ENCODE peak calls at places on chromosomes 11 and 22, in six cellular contexts. V is H1, B is HepG2, P is K562, L is WTC11, F is GM12878. I is an unnamed sample.

GRCh38 chr11:128231845-128232410 is 355.4 kb downstream of the ETS1 start:
- DNase-seq in B (no peak), V (no peak), L (no peak), P (no peak), F (no peak), I (no peak)

GRCh38 chr11:110182886-110183285 is 89.7 kb downstream of the ZC3H12C start:
- DNase-seq in F (no peak), B (no peak), V (no peak), L (no peak), P (no peak), I (no peak)

GRCh38 chr11:6757373-6757967 is 14.3 kb downstream of the OR2AG2 start:
- DNase-seq in F (no peak), V (no peak), P (peak; percentile 28), L (peak; percentile 52), B (peak; percentile 44), I (peak; percentile 81)

GRCh38 chr11:117934526-117935307 is 5.5 kb upstream of the TMPRSS13 start:
- DNase-seq in P (no peak), F (no peak), B (no peak), L (no peak), V (no peak), I (no peak)

GRCh38 chr11:1194231-1194976 is 28.5 kb upstream of the MUC5B start:
- DNase-seq in V (no peak), B (no peak), F (no peak), P (no peak), L (peak; percentile 3), I (no peak)

GRCh38 chr11:62832346-62833234 is at the start of gene TEX54:
- DNase-seq in L (no peak), F (no peak), B (no peak), V (no peak), P (no peak), I (no peak)

GRCh38 chr11:128066429-128066828 is 520.9 kb downstream of the ETS1 start:
- DNase-seq in F (no peak), V (no peak), L (no peak), B (no peak), P (no peak), I (no peak)

GRCh38 chr11:123195182-123196059 is at the start of gene CLMP:
- DNase-seq in F (no peak), B (no peak), L (peak; percentile 79), P (no peak), V (no peak), I (peak; percentile 86)

GRCh38 chr11:116333193-116333592 is 439.6 kb downstream of the BUD13 start:
- DNase-seq in B (no peak), L (no peak), F (no peak), P (no peak), V (no peak), I (no peak)

GRCh38 chr11:108018708-108019107 is 10.0 kb downstream of the CUL5 start:
- DNase-seq in L (no peak), V (no peak), P (no peak), F (no peak), B (no peak), I (no peak)

GRCh38 chr11:81840375-81840774 is 893.3 kb downstream of the FAM181B start:
- DNase-seq in V (no peak), B (no peak), L (no peak), F (no peak), P (no peak), I (no peak)

GRCh38 chr11:21177379-21177778 is 508.0 kb downstream of the NELL1 start:
- DNase-seq in V (no peak), B (no peak), P (no peak), L (no peak), F (no peak), I (no peak)

GRCh38 chr11:21169639-21170038 is 500.3 kb downstream of the NELL1 start:
- DNase-seq in B (no peak), F (no peak), P (no peak), V (no peak), L (no peak), I (no peak)

GRCh38 chr11:21180194-21180593 is 510.8 kb downstream of the NELL1 start:
- DNase-seq in B (no peak), V (no peak), L (no peak), P (no peak), F (no peak), I (no peak)

GRCh38 chr11:21174781-21175180 is 505.4 kb downstream of the NELL1 start:
- DNase-seq in V (no peak), B (no peak), F (no peak), P (no peak), L (no peak), I (no peak)
- TF ChIP-seq CREB1 in V (no peak), B (no peak), F (no peak), P (no peak), L (no peak), I (no peak)

DNA sequence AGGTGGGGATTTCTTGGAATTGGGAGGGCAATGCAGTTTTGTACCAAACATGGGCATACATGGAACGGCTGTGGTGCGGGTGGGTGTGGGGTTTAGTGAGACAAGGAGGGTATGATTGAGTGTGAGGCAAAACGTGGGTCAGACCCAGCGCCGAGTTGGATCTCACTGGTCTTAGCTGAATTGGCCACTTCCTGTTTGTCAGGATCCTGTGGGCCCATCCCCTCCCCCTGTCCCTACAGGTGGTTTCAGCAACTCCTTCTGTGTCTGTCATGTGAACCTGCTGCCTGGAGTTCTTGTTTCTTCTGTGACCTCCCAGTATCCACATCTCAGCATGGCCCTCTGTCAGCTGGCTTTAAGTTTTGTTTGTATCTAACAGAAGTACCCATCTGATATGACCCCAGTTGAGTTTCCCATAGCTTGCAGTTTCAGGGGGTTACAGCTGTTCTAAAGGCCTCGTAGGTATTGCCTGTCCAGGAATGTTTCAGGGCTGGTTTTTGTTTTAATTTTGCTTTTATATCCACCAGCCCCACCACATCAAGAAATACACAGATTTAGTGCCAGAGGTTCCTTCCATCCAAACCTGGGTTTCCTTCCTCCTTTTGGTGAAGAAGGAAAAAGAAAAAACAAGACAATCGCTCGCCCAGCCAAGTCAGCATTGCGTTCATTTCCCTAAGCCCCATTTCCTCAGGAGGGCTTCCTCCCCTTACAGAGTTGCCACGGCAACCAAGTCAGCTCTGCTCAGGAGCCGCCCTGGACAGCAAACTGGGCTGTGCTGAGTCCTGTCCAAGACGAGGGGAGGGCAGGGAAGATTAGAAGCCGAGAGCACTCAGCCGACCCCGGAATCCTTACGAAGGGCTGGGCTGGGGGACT is 6.1 kb downstream of the APOL1 start:
- DNase-seq in B (no peak), P (no peak), F (no peak), L (peak; percentile 64), V (no peak), I (peak; percentile 78)
- TF ChIP-seq CREB1 in B (no peak), P (no peak), F (no peak), L (no peak), V (no peak), I (peak; percentile 50)

GRCh38 chr22:35542157-35542971 is 1.7 kb downstream of the RASD2 start:
- DNase-seq in P (no peak), L (no peak), V (no peak), F (no peak), B (no peak), I (no peak)
- TF ChIP-seq CREB1 in P (no peak), L (no peak), V (no peak), F (no peak), B (no peak), I (no peak)

DNA sequence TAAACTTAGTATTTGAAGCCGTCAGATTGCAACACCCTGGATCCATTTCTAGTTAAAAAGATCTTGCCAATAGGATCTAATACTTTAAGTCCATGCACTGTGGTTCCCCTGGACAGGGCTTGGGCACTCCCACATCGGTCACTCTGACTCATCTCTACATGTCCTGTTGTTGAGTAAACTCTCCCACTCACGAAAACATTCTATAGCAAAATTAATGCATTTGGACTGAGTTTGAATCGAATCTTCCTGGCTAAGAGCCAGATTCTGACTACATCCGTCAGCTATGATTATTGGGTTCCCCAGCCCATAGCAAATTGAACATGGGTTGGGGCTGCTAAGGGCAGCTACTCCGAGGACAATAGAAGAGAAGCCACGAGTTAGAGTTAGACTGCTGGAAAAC is 182.1 kb upstream of the SORL1-AS1 start:
- DNase-seq in P (no peak), F (no peak), V (no peak), B (no peak), L (no peak), I (no peak)
- TF ChIP-seq CREB1 in P (no peak), F (no peak), V (no peak), B (no peak), L (no peak), I (no peak)

DNA sequence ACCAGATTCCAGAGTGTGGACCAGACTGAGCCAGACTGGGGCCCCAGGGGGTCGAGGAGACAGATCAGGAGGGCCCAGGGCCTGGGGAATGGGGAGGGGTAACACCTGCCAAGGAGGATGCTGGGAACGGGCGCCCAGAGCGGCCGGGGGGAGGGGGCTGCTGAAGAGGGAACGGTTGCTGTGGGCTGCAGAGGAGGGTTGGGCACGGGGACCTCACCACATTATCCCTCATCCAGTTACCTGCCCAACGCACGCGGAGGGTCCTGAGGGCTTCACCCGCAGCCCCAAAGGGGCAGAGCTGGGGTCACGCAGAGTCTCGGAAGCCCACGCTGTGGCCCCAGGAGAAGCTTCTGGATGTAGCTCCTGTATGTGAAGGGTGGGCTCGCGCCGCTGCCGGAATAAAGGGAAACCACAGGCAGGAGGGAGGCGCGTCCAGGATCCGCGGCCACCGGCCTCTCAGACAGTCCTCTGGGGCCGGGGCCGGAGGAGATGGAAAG is 927 bp upstream of the SELENOO start:
- DNase-seq in L (peak; percentile 73), V (no peak), P (no peak), B (no peak), F (no peak), I (peak; percentile 81)
- TF ChIP-seq CREB1 in L (peak; percentile 13), V (peak; percentile 43), P (no peak), B (no peak), F (peak; percentile 15), I (no peak)

GRCh38 chr22:46363611-46364321 is 28.3 kb downstream of the TRMU start:
- DNase-seq in F (no peak), P (no peak), V (no peak), B (no peak), L (no peak), I (no peak)
- TF ChIP-seq CREB1 in F (no peak), P (no peak), V (no peak), B (no peak), L (no peak), I (no peak)